ENCODE peak calls at places on chromosomes 12 and 14, in eight cellular contexts. Z is heart right ventricle; L is left ventricle myocardium inferior; P is cardiac muscle cell; G is OCI-LY7; F is CD8-positive, alpha-beta memory T cell; S is SK-N-SH; N is prostate gland. K is an unnamed sample.
A peak's percentile ranks its signal among the peaks of the same experiment; 100 is the strongest.

GRCh38 chr14:78700236-78700635 is 530.1 kb downstream of the NRXN3 start:
- DNase-seq in G (no peak), F (no peak), P (no peak), Z (no peak), N (no peak), L (no peak), S (no peak), K (no peak)

GRCh38 chr12:43676183-43676813 is 82.3 kb downstream of the PUS7L start:
- DNase-seq in L (no peak), F (no peak), P (peak; percentile 9), Z (no peak), N (no peak), G (peak; percentile 34), S (peak; percentile 41), K (no peak)

GRCh38 chr12:95762123-95762785 is 28.3 kb downstream of the NTN4 start:
- DNase-seq in F (no peak), N (no peak), L (no peak), G (no peak), Z (no peak), P (no peak), S (no peak), K (no peak)

GRCh38 chr12:21677622-21678277 is 20.1 kb upstream of the LDHB start:
- DNase-seq in G (no peak), P (no peak), F (no peak), Z (no peak), S (no peak), L (no peak), N (no peak), K (no peak)

GRCh38 chr12:29741342-29742241 is 42.1 kb downstream of the TMTC1 start:
- DNase-seq in G (no peak), L (no peak), N (no peak), F (no peak), Z (no peak), P (peak; percentile 95), S (no peak), K (no peak)

GRCh38 chr12:53344487-53344823 is 8.3 kb upstream of the SP7 start:
- DNase-seq in N (no peak), G (no peak), F (no peak), P (no peak), Z (no peak), S (no peak), L (no peak), K (no peak)

GRCh38 chr14:47103781-47104180 is 452.2 kb upstream of the RPL10L start:
- DNase-seq in S (no peak), P (no peak), G (no peak), N (no peak), F (no peak), Z (no peak), L (no peak), K (no peak)

GRCh38 chr12:101733166-101733565 is 6.1 kb downstream of the SYCP3 start:
- DNase-seq in L (no peak), N (no peak), F (no peak), G (no peak), P (no peak), S (no peak), Z (no peak), K (no peak)

GRCh38 chr14:76647699-76648298 is 113.5 kb upstream of the VASH1 start:
- DNase-seq in P (peak; percentile 74), F (no peak), N (peak; percentile 23), G (peak; percentile 65), Z (no peak), L (no peak), S (peak; percentile 62), K (no peak)

GRCh38 chr12:13219320-13219719 is 22.8 kb downstream of the EMP1 start:
- DNase-seq in Z (no peak), L (no peak), F (no peak), N (no peak), P (no peak), S (no peak), G (no peak), K (no peak)

GRCh38 chr12:13220848-13221247 is 24.3 kb downstream of the EMP1 start:
- DNase-seq in S (no peak), L (no peak), P (no peak), N (no peak), F (no peak), G (no peak), Z (no peak), K (no peak)

GRCh38 chr12:13222076-13222475 is 25.6 kb downstream of the EMP1 start:
- DNase-seq in L (no peak), F (no peak), S (no peak), N (no peak), P (no peak), G (no peak), Z (no peak), K (no peak)

GRCh38 chr12:13215056-13215455 is 18.5 kb downstream of the EMP1 start:
- DNase-seq in S (no peak), P (no peak), Z (no peak), G (no peak), F (no peak), N (no peak), L (no peak), K (no peak)

GRCh38 chr12:13218641-13219040 is 22.1 kb downstream of the EMP1 start:
- DNase-seq in S (no peak), P (no peak), N (no peak), G (no peak), L (no peak), F (no peak), Z (no peak), K (no peak)
- H3K4me1 ChIP-seq in S (no peaks in the 10 kb centered on the region), P (no peaks in the 10 kb centered on the region), N (no peaks in the 10 kb centered on the region), G (no peaks in the 10 kb centered on the region), L (peaks cover 6% of the 10 kb centered on the region), F (no peaks in the 10 kb centered on the region), Z (no peaks in the 10 kb centered on the region), K (no peaks in the 10 kb centered on the region)

DNA sequence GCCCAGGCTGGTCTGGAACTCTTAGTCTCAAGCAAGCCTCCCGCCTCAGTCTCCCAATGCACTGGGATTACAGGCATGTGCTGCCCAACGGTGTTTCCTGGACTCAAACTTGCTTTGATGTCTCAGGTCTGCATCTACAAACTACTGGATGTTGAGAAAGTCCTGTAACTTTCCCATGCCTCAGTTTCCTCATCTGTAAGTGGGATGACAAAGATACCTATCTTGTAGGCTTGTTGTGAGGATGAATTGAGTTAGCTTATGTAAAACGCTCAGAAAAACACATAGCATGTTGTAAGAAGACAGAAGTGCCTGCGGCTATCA is 63.6 kb upstream of the NUDT4 start:
- DNase-seq in L (no peak), N (no peak), F (no peak), Z (no peak), S (no peak), G (no peak), P (no peak), K (no peak)
- H3K4me1 ChIP-seq in L (peaks cover 15% of the 10 kb centered on the region), N (no peaks in the 10 kb centered on the region), F (no peaks in the 10 kb centered on the region), Z (no peaks in the 10 kb centered on the region), S (no peaks in the 10 kb centered on the region), G (no peaks in the 10 kb centered on the region), P (peaks cover 14% of the 10 kb centered on the region), K (no peaks in the 10 kb centered on the region)

GRCh38 chr12:124514145-124514995 is 53.0 kb downstream of the NCOR2 start:
- DNase-seq in G (no peak), P (no peak), N (no peak), F (no peak), L (no peak), S (no peak), Z (no peak), K (no peak)

GRCh38 chr12:124516850-124517249 is 50.6 kb downstream of the NCOR2 start:
- DNase-seq in P (no peak), L (no peak), N (no peak), Z (no peak), F (no peak), G (no peak), S (no peak), K (no peak)

GRCh38 chr12:124513297-124513867 is 54.0 kb downstream of the NCOR2 start:
- DNase-seq in Z (no peak), G (no peak), P (no peak), N (no peak), S (no peak), L (no peak), F (no peak), K (no peak)

GRCh38 chr12:124515981-124516380 is 51.4 kb downstream of the NCOR2 start:
- DNase-seq in N (no peak), G (no peak), S (no peak), P (no peak), F (no peak), Z (no peak), L (no peak), K (no peak)

GRCh38 chr12:124514996-124515932 is 52.1 kb downstream of the NCOR2 start:
- DNase-seq in Z (no peak), N (no peak), S (no peak), L (no peak), P (no peak), G (no peak), F (no peak), K (no peak)
- H3K4me1 ChIP-seq in Z (peaks cover 82% of the 10 kb centered on the region), N (peaks cover 56% of the 10 kb centered on the region), S (peaks cover 79% of the 10 kb centered on the region), L (peaks cover 99% of the 10 kb centered on the region), P (peaks cover 60% of the 10 kb centered on the region), G (no peaks in the 10 kb centered on the region), F (no peaks in the 10 kb centered on the region), K (no peaks in the 10 kb centered on the region)

DNA sequence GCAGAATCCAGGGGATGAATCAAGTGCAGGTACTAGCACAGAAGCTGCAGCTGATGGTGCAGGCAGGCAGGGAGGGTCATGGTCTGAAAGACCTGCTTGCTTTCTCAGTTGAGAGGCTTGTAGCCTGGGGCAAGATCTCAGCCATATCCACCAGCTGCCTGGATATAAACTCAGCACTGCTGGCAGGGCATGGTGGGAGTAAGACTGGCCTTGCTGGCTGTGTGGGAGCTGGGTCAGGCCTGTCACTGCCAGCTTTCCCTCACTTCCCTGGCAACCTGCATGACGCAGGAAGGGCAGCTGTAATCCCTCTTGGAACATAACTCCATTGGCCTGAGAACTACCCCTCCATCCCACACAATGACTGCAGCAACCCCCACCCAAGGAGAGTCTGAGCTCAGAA is 230.1 kb downstream of the ANO6 start:
- DNase-seq in Z (no peak), S (no peak), P (no peak), G (no peak), L (no peak), F (no peak), N (no peak), K (no peak)
- H3K4me1 ChIP-seq in Z (no peaks in the 10 kb centered on the region), S (peaks cover 3% of the 10 kb centered on the region), P (no peaks in the 10 kb centered on the region), G (no peaks in the 10 kb centered on the region), L (no peaks in the 10 kb centered on the region), F (no peaks in the 10 kb centered on the region), N (no peaks in the 10 kb centered on the region), K (no peaks in the 10 kb centered on the region)

GRCh38 chr14:71138236-71139057 is 231.2 kb downstream of the PCNX1 start:
- DNase-seq in S (no peak), G (no peak), F (no peak), P (no peak), Z (no peak), L (no peak), N (no peak), K (no peak)
- H3K4me1 ChIP-seq in S (peaks cover 4% of the 10 kb centered on the region), G (peaks cover 31% of the 10 kb centered on the region), F (peaks cover 16% of the 10 kb centered on the region), P (no peaks in the 10 kb centered on the region), Z (no peaks in the 10 kb centered on the region), L (peaks cover 5% of the 10 kb centered on the region), N (no peaks in the 10 kb centered on the region), K (no peaks in the 10 kb centered on the region)